ENCODE peak calls at places on chromosomes 4 and X, in nine cellular contexts. One of them, this sample, is unnamed.

GRCh38 chrX:1661048-1661921 is 46.4 kb downstream of the ASMT start:
- DNase-seq in stimulated activated naive CD8-positive, alpha-beta T cell treated with anti-CD3 and anti-CD28 coated beads, Interleukin-15, Interleukin-2, amounts not matched to agents 100 U/mL and 50 U/mL, for 24 hours: peak
- DNase-seq in cardiac fibroblast: no peak
- DNase-seq in activated CD4-positive, alpha-beta T cell treated with anti-CD3 and anti-CD28 coated beads, Interleukin-2, amount 50 U/mL, for 1 hour: peak
- DNase-seq in CD4-positive, alpha-beta T cell: no peak
- DNase-seq in SW480: peak
- DNase-seq in amygdala: no peak
- DNase-seq in stimulated activated CD4-positive, alpha-beta T cell treated with anti-CD3 and anti-CD28 coated beads, Interleukin-4, amount 100 ng/mL, for 24 hours: peak
- DNase-seq in NCI-H1105 treated with DMSO at 0.1 percent for 48 hours: no peak
- DNase-seq in this sample: no peak

GRCh38 chr4:12791536-12791935 is 692.6 kb downstream of the RAB28 start:
- DNase-seq in amygdala: no peak
- DNase-seq in stimulated activated naive CD8-positive, alpha-beta T cell treated with anti-CD3 and anti-CD28 coated beads, Interleukin-15, Interleukin-2, amounts not matched to agents 100 U/mL and 50 U/mL, for 24 hours: no peak
- DNase-seq in stimulated activated CD4-positive, alpha-beta T cell treated with anti-CD3 and anti-CD28 coated beads, Interleukin-4, amount 100 ng/mL, for 24 hours: no peak
- DNase-seq in CD4-positive, alpha-beta T cell: no peak
- DNase-seq in NCI-H1105 treated with DMSO at 0.1 percent for 48 hours: peak
- DNase-seq in cardiac fibroblast: peak
- DNase-seq in SW480: no peak
- DNase-seq in activated CD4-positive, alpha-beta T cell treated with anti-CD3 and anti-CD28 coated beads, Interleukin-2, amount 50 U/mL, for 1 hour: no peak
- DNase-seq in this sample: no peak

GRCh38 chr4:93103042-93103441 is 725.5 kb upstream of the ATOH1 start:
- DNase-seq in activated CD4-positive, alpha-beta T cell treated with anti-CD3 and anti-CD28 coated beads, Interleukin-2, amount 50 U/mL, for 1 hour: no peak
- DNase-seq in NCI-H1105 treated with DMSO at 0.1 percent for 48 hours: no peak
- DNase-seq in cardiac fibroblast: no peak
- DNase-seq in stimulated activated naive CD8-positive, alpha-beta T cell treated with anti-CD3 and anti-CD28 coated beads, Interleukin-15, Interleukin-2, amounts not matched to agents 100 U/mL and 50 U/mL, for 24 hours: no peak
- DNase-seq in SW480: no peak
- DNase-seq in CD4-positive, alpha-beta T cell: no peak
- DNase-seq in stimulated activated CD4-positive, alpha-beta T cell treated with anti-CD3 and anti-CD28 coated beads, Interleukin-4, amount 100 ng/mL, for 24 hours: no peak
- DNase-seq in amygdala: no peak
- DNase-seq in this sample: no peak

GRCh38 chrX:154113729-154114128 is 16.2 kb upstream of the MECP2 start:
- DNase-seq in activated CD4-positive, alpha-beta T cell treated with anti-CD3 and anti-CD28 coated beads, Interleukin-2, amount 50 U/mL, for 1 hour: no peak
- DNase-seq in amygdala: no peak
- DNase-seq in stimulated activated CD4-positive, alpha-beta T cell treated with anti-CD3 and anti-CD28 coated beads, Interleukin-4, amount 100 ng/mL, for 24 hours: no peak
- DNase-seq in NCI-H1105 treated with DMSO at 0.1 percent for 48 hours: no peak
- DNase-seq in CD4-positive, alpha-beta T cell: no peak
- DNase-seq in stimulated activated naive CD8-positive, alpha-beta T cell treated with anti-CD3 and anti-CD28 coated beads, Interleukin-15, Interleukin-2, amounts not matched to agents 100 U/mL and 50 U/mL, for 24 hours: no peak
- DNase-seq in SW480: no peak
- DNase-seq in cardiac fibroblast: no peak
- DNase-seq in this sample: no peak

GRCh38 chrX:79270401-79270800 is 96.7 kb downstream of the ITM2A start:
- DNase-seq in NCI-H1105 treated with DMSO at 0.1 percent for 48 hours: no peak
- DNase-seq in amygdala: no peak
- DNase-seq in stimulated activated CD4-positive, alpha-beta T cell treated with anti-CD3 and anti-CD28 coated beads, Interleukin-4, amount 100 ng/mL, for 24 hours: peak
- DNase-seq in CD4-positive, alpha-beta T cell: peak
- DNase-seq in activated CD4-positive, alpha-beta T cell treated with anti-CD3 and anti-CD28 coated beads, Interleukin-2, amount 50 U/mL, for 1 hour: peak
- DNase-seq in SW480: no peak
- DNase-seq in cardiac fibroblast: no peak
- DNase-seq in stimulated activated naive CD8-positive, alpha-beta T cell treated with anti-CD3 and anti-CD28 coated beads, Interleukin-15, Interleukin-2, amounts not matched to agents 100 U/mL and 50 U/mL, for 24 hours: peak
- DNase-seq in this sample: no peak

GRCh38 chr4:109662786-109663185 is 40.5 kb downstream of the CASP6 start:
- DNase-seq in activated CD4-positive, alpha-beta T cell treated with anti-CD3 and anti-CD28 coated beads, Interleukin-2, amount 50 U/mL, for 1 hour: no peak
- DNase-seq in NCI-H1105 treated with DMSO at 0.1 percent for 48 hours: no peak
- DNase-seq in stimulated activated naive CD8-positive, alpha-beta T cell treated with anti-CD3 and anti-CD28 coated beads, Interleukin-15, Interleukin-2, amounts not matched to agents 100 U/mL and 50 U/mL, for 24 hours: no peak
- DNase-seq in stimulated activated CD4-positive, alpha-beta T cell treated with anti-CD3 and anti-CD28 coated beads, Interleukin-4, amount 100 ng/mL, for 24 hours: no peak
- DNase-seq in SW480: no peak
- DNase-seq in cardiac fibroblast: no peak
- DNase-seq in amygdala: no peak
- DNase-seq in CD4-positive, alpha-beta T cell: no peak
- DNase-seq in this sample: no peak

GRCh38 chr4:145829629-145830395 is 108.8 kb downstream of the ZNF827 start:
- DNase-seq in stimulated activated CD4-positive, alpha-beta T cell treated with anti-CD3 and anti-CD28 coated beads, Interleukin-4, amount 100 ng/mL, for 24 hours: peak
- DNase-seq in stimulated activated naive CD8-positive, alpha-beta T cell treated with anti-CD3 and anti-CD28 coated beads, Interleukin-15, Interleukin-2, amounts not matched to agents 100 U/mL and 50 U/mL, for 24 hours: peak
- DNase-seq in amygdala: no peak
- DNase-seq in cardiac fibroblast: peak
- DNase-seq in activated CD4-positive, alpha-beta T cell treated with anti-CD3 and anti-CD28 coated beads, Interleukin-2, amount 50 U/mL, for 1 hour: no peak
- DNase-seq in SW480: no peak
- DNase-seq in CD4-positive, alpha-beta T cell: no peak
- DNase-seq in NCI-H1105 treated with DMSO at 0.1 percent for 48 hours: no peak
- DNase-seq in this sample: no peak

GRCh38 chr4:76341063-76341462 is 34.5 kb downstream of the STBD1 start:
- DNase-seq in amygdala: no peak
- DNase-seq in CD4-positive, alpha-beta T cell: no peak
- DNase-seq in stimulated activated CD4-positive, alpha-beta T cell treated with anti-CD3 and anti-CD28 coated beads, Interleukin-4, amount 100 ng/mL, for 24 hours: no peak
- DNase-seq in SW480: no peak
- DNase-seq in NCI-H1105 treated with DMSO at 0.1 percent for 48 hours: no peak
- DNase-seq in stimulated activated naive CD8-positive, alpha-beta T cell treated with anti-CD3 and anti-CD28 coated beads, Interleukin-15, Interleukin-2, amounts not matched to agents 100 U/mL and 50 U/mL, for 24 hours: no peak
- DNase-seq in cardiac fibroblast: peak
- DNase-seq in activated CD4-positive, alpha-beta T cell treated with anti-CD3 and anti-CD28 coated beads, Interleukin-2, amount 50 U/mL, for 1 hour: no peak
- DNase-seq in this sample: peak

GRCh38 chr4:74635074-74635473 is 159.2 kb downstream of the BTC start:
- DNase-seq in stimulated activated CD4-positive, alpha-beta T cell treated with anti-CD3 and anti-CD28 coated beads, Interleukin-4, amount 100 ng/mL, for 24 hours: no peak
- DNase-seq in NCI-H1105 treated with DMSO at 0.1 percent for 48 hours: no peak
- DNase-seq in activated CD4-positive, alpha-beta T cell treated with anti-CD3 and anti-CD28 coated beads, Interleukin-2, amount 50 U/mL, for 1 hour: no peak
- DNase-seq in stimulated activated naive CD8-positive, alpha-beta T cell treated with anti-CD3 and anti-CD28 coated beads, Interleukin-15, Interleukin-2, amounts not matched to agents 100 U/mL and 50 U/mL, for 24 hours: no peak
- DNase-seq in CD4-positive, alpha-beta T cell: no peak
- DNase-seq in amygdala: no peak
- DNase-seq in SW480: no peak
- DNase-seq in cardiac fibroblast: no peak
- DNase-seq in this sample: no peak

GRCh38 chrX:19902110-19902509 is 14.7 kb upstream of the SH3KBP1 start:
- DNase-seq in cardiac fibroblast: peak
- DNase-seq in amygdala: no peak
- DNase-seq in CD4-positive, alpha-beta T cell: no peak
- DNase-seq in stimulated activated CD4-positive, alpha-beta T cell treated with anti-CD3 and anti-CD28 coated beads, Interleukin-4, amount 100 ng/mL, for 24 hours: no peak
- DNase-seq in SW480: no peak
- DNase-seq in NCI-H1105 treated with DMSO at 0.1 percent for 48 hours: no peak
- DNase-seq in activated CD4-positive, alpha-beta T cell treated with anti-CD3 and anti-CD28 coated beads, Interleukin-2, amount 50 U/mL, for 1 hour: no peak
- DNase-seq in stimulated activated naive CD8-positive, alpha-beta T cell treated with anti-CD3 and anti-CD28 coated beads, Interleukin-15, Interleukin-2, amounts not matched to agents 100 U/mL and 50 U/mL, for 24 hours: no peak
- DNase-seq in this sample: no peak

This sample was measured in AG04450.